ENCODE peak calls at places on chromosomes 4 and X, in six cellular contexts. One of them, this sample, is unnamed.

GRCh38 chrX:24149346-24150050 is at the start of gene ZFX:
- DNase-seq in K562: peak; percentile 46
- DNase-seq in A549: peak; percentile 74
- DNase-seq in tibial nerve: no peak
- DNase-seq in CD8-positive, alpha-beta memory T cell: peak; percentile 43
- DNase-seq in suprapubic skin: peak; percentile 85
- DNase-seq in this sample: peak; percentile 81

GRCh38 chrX:2401590-2402360 is 99.0 kb downstream of the DHRSX start:
- DNase-seq in K562: no peak
- DNase-seq in CD8-positive, alpha-beta memory T cell: no peak
- DNase-seq in A549: no peak
- DNase-seq in suprapubic skin: no peak
- DNase-seq in tibial nerve: peak; percentile 23
- DNase-seq in this sample: no peak

GRCh38 chrX:119871245-119871598 is 311 bp downstream of the RNF113A start:
- DNase-seq in A549: no peak
- DNase-seq in suprapubic skin: no peak
- DNase-seq in CD8-positive, alpha-beta memory T cell: peak; percentile 27
- DNase-seq in tibial nerve: no peak
- DNase-seq in K562: peak; percentile 26
- DNase-seq in this sample: no peak

GRCh38 chr4:83150563-83151330 is 36.2 kb upstream of the PLAC8 start:
- DNase-seq in tibial nerve: no peak
- DNase-seq in CD8-positive, alpha-beta memory T cell: no peak
- DNase-seq in suprapubic skin: no peak
- DNase-seq in K562: no peak
- DNase-seq in A549: no peak
- DNase-seq in this sample: no peak

GRCh38 chrX:24902808-24903207 is 113.0 kb downstream of the ARX start:
- DNase-seq in suprapubic skin: no peak
- DNase-seq in A549: no peak
- DNase-seq in K562: no peak
- DNase-seq in CD8-positive, alpha-beta memory T cell: no peak
- DNase-seq in tibial nerve: no peak
- DNase-seq in this sample: no peak

GRCh38 chr4:6972375-6972650 is 62.7 kb downstream of the TBC1D14 start:
- DNase-seq in suprapubic skin: no peak
- DNase-seq in tibial nerve: no peak
- DNase-seq in A549: no peak
- DNase-seq in CD8-positive, alpha-beta memory T cell: no peak
- DNase-seq in K562: no peak
- DNase-seq in this sample: no peak

GRCh38 chr4:7043521-7044414 is 596 bp downstream of the TADA2B start:
- DNase-seq in CD8-positive, alpha-beta memory T cell: peak; percentile 35
- DNase-seq in suprapubic skin: no peak
- DNase-seq in tibial nerve: no peak
- DNase-seq in K562: peak; percentile 47
- DNase-seq in A549: peak; percentile 22
- DNase-seq in this sample: peak; percentile 36

GRCh38 chr4:26081795-26082498 is 167.9 kb downstream of the SMIM20 start:
- DNase-seq in CD8-positive, alpha-beta memory T cell: no peak
- DNase-seq in K562: peak; percentile 50
- DNase-seq in A549: peak; percentile 27
- DNase-seq in tibial nerve: no peak
- DNase-seq in suprapubic skin: no peak
- DNase-seq in this sample: peak; percentile 37

GRCh38 chr4:8850074-8850829 is 21.4 kb downstream of the HMX1 start:
- DNase-seq in K562: no peak
- DNase-seq in CD8-positive, alpha-beta memory T cell: no peak
- DNase-seq in A549: no peak
- DNase-seq in suprapubic skin: peak; percentile 48
- DNase-seq in tibial nerve: no peak
- DNase-seq in this sample: no peak

GRCh38 chr4:66972087-66972486 is 573.2 kb downstream of the CENPC start:
- DNase-seq in K562: no peak
- DNase-seq in A549: no peak
- DNase-seq in CD8-positive, alpha-beta memory T cell: no peak
- DNase-seq in tibial nerve: no peak
- DNase-seq in suprapubic skin: no peak
- DNase-seq in this sample: no peak

GRCh38 chrX:139246295-139246694 is 284.2 kb upstream of the F9 start:
- DNase-seq in CD8-positive, alpha-beta memory T cell: no peak
- DNase-seq in K562: no peak
- DNase-seq in A549: no peak
- DNase-seq in tibial nerve: no peak
- DNase-seq in suprapubic skin: no peak
- DNase-seq in this sample: no peak

GRCh38 chr4:108852691-108853090 is 89.8 kb upstream of the ETNPPL start:
- DNase-seq in CD8-positive, alpha-beta memory T cell: no peak
- DNase-seq in tibial nerve: no peak
- DNase-seq in K562: no peak
- DNase-seq in A549: no peak
- DNase-seq in suprapubic skin: no peak
- DNase-seq in this sample: no peak

GRCh38 chr4:23135792-23136645 is 443.3 kb downstream of the GBA3 start:
- DNase-seq in A549: peak; percentile 46
- DNase-seq in tibial nerve: peak; percentile 60
- DNase-seq in K562: peak; percentile 21
- DNase-seq in suprapubic skin: no peak
- DNase-seq in CD8-positive, alpha-beta memory T cell: no peak
- DNase-seq in this sample: no peak

GRCh38 chrX:10769696-10770619 is 149.6 kb upstream of the MID1 start:
- DNase-seq in K562: no peak
- DNase-seq in tibial nerve: no peak
- DNase-seq in A549: no peak
- DNase-seq in suprapubic skin: no peak
- DNase-seq in CD8-positive, alpha-beta memory T cell: no peak
- DNase-seq in this sample: no peak

GRCh38 chr4:128782076-128782715 is 27.3 kb upstream of the JADE1 start:
- DNase-seq in A549: peak; percentile 38
- DNase-seq in CD8-positive, alpha-beta memory T cell: peak; percentile 35
- DNase-seq in suprapubic skin: no peak
- DNase-seq in tibial nerve: peak; percentile 42
- DNase-seq in K562: no peak
- DNase-seq in this sample: peak; percentile 71

GRCh38 chr4:15400911-15401671 is 26.7 kb upstream of the C1QTNF7 start:
- DNase-seq in tibial nerve: peak; percentile 80
- DNase-seq in A549: peak; percentile 4
- DNase-seq in suprapubic skin: peak; percentile 80
- DNase-seq in CD8-positive, alpha-beta memory T cell: no peak
- DNase-seq in K562: no peak
- DNase-seq in this sample: no peak

DNA sequence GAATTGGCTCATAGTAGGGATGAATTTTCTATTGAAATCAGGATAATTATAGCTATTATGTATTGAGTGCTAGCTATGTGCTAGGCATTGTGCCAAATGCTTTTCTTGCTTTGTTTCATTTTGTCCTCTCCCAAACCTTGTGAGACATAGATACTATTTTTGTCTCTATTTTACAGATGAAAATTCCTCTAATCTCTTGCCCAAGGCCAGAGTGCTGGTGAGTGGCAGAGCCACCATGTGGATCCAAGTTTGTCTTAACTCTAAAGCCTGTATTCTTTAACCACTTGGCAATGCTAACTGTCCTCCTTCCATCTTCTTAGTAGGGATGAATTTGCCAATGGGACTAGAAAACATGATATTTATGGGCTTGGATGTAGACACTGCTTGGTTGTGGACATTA is 58.2 kb downstream of the TMEM164 start:
- DNase-seq in tibial nerve: no peak
- DNase-seq in CD8-positive, alpha-beta memory T cell: no peak
- DNase-seq in suprapubic skin: no peak
- DNase-seq in A549: no peak
- DNase-seq in K562: no peak
- DNase-seq in this sample: no peak
- H3K27ac ChIP-seq in tibial nerve: no peak overlapping the region
- H3K27ac ChIP-seq in CD8-positive, alpha-beta memory T cell: no peak overlapping the region
- H3K27ac ChIP-seq in suprapubic skin: no peak overlapping the region
- H3K27ac ChIP-seq in A549: no peak overlapping the region
- H3K27ac ChIP-seq in K562: no peak overlapping the region
- H3K27ac ChIP-seq in this sample: no peak overlapping the region

DNA sequence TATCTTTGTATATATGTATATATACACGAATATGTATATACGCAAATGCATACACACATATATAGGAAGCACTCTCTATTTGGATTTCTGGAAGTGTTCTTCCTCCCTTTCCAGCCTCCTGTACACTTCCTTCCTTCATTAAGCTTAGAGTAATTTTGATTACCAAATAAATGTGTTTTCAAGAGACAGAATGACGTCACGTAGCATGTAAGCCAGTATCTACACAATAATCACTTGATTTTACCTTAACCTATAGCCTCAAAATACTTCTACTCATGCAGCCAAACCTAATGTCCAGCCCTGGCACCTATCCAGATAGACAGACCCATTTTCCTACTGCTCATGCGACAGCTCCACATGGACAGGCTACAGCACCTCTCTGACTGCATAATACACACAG is 29.9 kb downstream of the MAGEA10 start:
- DNase-seq in tibial nerve: no peak
- DNase-seq in A549: no peak
- DNase-seq in suprapubic skin: no peak
- DNase-seq in K562: no peak
- DNase-seq in CD8-positive, alpha-beta memory T cell: no peak
- DNase-seq in this sample: no peak
- H3K4me3 ChIP-seq in tibial nerve: no peak overlapping the region
- H3K4me3 ChIP-seq in A549: no peak overlapping the region
- H3K4me3 ChIP-seq in suprapubic skin: no peak overlapping the region
- H3K4me3 ChIP-seq in K562: no peak overlapping the region
- H3K4me3 ChIP-seq in CD8-positive, alpha-beta memory T cell: no peak overlapping the region
- H3K4me3 ChIP-seq in this sample: no peak overlapping the region

DNA sequence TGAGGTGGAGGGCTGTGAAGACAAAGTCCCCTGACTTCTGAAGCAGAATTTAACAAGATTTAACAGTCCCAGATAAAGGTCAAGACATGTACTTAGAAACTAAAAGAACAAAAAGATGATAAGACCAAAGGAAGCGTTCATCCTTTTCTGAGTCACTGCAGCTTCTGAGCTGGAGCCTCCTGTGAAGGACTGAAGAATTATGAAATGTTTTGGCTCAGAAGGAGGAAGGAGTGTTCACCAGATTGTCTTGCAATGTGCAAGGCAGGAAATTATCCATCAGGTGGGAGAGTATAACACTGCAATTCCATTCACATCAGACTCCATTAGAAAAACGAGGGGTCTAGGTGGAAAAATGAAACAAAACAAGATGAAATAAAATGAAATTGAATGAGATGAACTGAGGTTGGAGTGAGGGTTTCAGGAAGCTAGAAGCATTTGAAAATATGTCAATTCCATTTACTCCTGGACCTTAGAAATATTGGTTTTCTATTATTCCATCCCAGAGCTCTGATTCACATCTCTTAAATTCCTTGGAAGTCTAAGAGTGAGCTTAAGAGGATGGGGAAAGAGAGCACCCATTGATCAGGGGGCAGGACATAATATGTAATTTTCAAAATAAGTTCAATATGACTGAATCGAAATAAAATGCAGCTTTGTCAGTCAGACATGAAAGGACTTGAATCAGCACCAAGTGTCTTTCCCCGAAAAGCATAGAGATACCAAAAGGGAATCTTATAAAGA is 186.1 kb upstream of the LNX1 start:
- DNase-seq in K562: no peak
- DNase-seq in A549: peak; percentile 53
- DNase-seq in suprapubic skin: no peak
- DNase-seq in CD8-positive, alpha-beta memory T cell: no peak
- DNase-seq in tibial nerve: no peak
- DNase-seq in this sample: no peak
- H3K27ac ChIP-seq in K562: no peak overlapping the region
- H3K27ac ChIP-seq in A549: peak overlapping the region; percentile 78
- H3K27ac ChIP-seq in suprapubic skin: no peak overlapping the region
- H3K27ac ChIP-seq in CD8-positive, alpha-beta memory T cell: no peak overlapping the region
- H3K27ac ChIP-seq in tibial nerve: no peak overlapping the region
- H3K27ac ChIP-seq in this sample: no peak overlapping the region

GRCh38 chrX:131745942-131746489 is 202.1 kb downstream of the OR13H1 start:
- DNase-seq in A549: no peak
- DNase-seq in K562: no peak
- DNase-seq in tibial nerve: no peak
- DNase-seq in CD8-positive, alpha-beta memory T cell: no peak
- DNase-seq in suprapubic skin: no peak
- DNase-seq in this sample: no peak
- H3K4me3 ChIP-seq in A549: peak overlapping the region; percentile 87
- H3K4me3 ChIP-seq in K562: no peak overlapping the region
- H3K4me3 ChIP-seq in tibial nerve: no peak overlapping the region
- H3K4me3 ChIP-seq in CD8-positive, alpha-beta memory T cell: no peak overlapping the region
- H3K4me3 ChIP-seq in suprapubic skin: no peak overlapping the region
- H3K4me3 ChIP-seq in this sample: peak overlapping the region; percentile 37

GRCh38 chrX:47232803-47233332 is at the start of gene USP11:
- DNase-seq in CD8-positive, alpha-beta memory T cell: peak; percentile 37
- DNase-seq in K562: peak; percentile 39
- DNase-seq in A549: peak; percentile 63
- DNase-seq in suprapubic skin: peak; percentile 75
- DNase-seq in tibial nerve: no peak
- DNase-seq in this sample: peak; percentile 61

GRCh38 chrX:47232197-47232802 is 509 bp upstream of the USP11 start:
- DNase-seq in A549: no peak
- DNase-seq in K562: no peak
- DNase-seq in tibial nerve: no peak
- DNase-seq in CD8-positive, alpha-beta memory T cell: no peak
- DNase-seq in suprapubic skin: peak; percentile 36
- DNase-seq in this sample: no peak

GRCh38 chrX:47234583-47234982 is 1.8 kb downstream of the USP11 start:
- DNase-seq in CD8-positive, alpha-beta memory T cell: no peak
- DNase-seq in suprapubic skin: no peak
- DNase-seq in tibial nerve: no peak
- DNase-seq in A549: no peak
- DNase-seq in K562: no peak
- DNase-seq in this sample: no peak

GRCh38 chrX:47235691-47236103 is 2.9 kb downstream of the USP11 start:
- DNase-seq in CD8-positive, alpha-beta memory T cell: no peak
- DNase-seq in tibial nerve: no peak
- DNase-seq in A549: no peak
- DNase-seq in K562: no peak
- DNase-seq in suprapubic skin: no peak
- DNase-seq in this sample: no peak

DNA sequence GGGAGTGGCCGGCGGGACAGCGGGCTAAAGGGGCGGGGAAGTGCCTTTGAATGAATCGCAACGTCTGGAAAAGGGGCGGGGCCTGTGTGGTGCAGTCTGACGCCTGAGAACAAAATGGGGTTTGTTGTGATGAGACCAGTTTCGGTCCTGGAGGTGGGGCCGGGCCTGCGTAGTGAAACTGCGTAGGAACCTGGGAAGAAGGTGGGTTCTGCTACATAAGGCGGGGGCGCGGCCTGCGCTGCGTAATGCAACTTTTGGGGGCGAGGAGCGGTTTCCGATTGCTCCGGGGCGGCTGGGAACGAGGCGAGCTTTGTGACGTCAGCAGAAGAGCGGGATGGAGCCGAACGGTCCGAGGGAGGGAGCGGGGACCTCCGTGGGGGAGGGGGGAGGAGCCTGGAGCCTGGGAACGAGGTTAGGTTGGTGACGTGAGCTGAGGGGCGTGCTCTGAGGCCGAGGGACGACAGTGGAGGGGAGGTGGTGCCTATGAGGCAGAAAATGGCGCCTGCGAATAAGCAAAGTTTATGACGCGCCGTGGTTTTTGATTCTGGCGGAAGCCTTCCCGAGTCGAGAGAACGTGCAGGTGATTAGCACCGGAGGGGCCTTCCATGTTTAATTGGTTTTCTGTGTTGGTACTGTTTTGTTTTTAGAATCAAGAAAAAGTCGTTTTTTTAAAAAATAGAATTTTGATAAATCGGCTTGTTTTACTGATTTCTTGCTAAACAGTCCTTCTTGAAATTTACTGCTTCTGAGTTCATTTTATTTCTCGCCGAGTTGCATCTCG is 714 bp downstream of the USP11 start:
- DNase-seq in A549: peak; percentile 99
- DNase-seq in tibial nerve: peak; percentile 89
- DNase-seq in suprapubic skin: peak; percentile 97
- DNase-seq in K562: peak; percentile 92
- DNase-seq in CD8-positive, alpha-beta memory T cell: peak; percentile 88
- DNase-seq in this sample: peak; percentile 92
- H3K27ac ChIP-seq in A549: peak overlapping the region; percentile 95
- H3K27ac ChIP-seq in tibial nerve: peak overlapping the region; percentile 99
- H3K27ac ChIP-seq in suprapubic skin: peak overlapping the region; percentile 94
- H3K27ac ChIP-seq in K562: peak overlapping the region; percentile 93
- H3K27ac ChIP-seq in CD8-positive, alpha-beta memory T cell: peak overlapping the region; percentile 96
- H3K27ac ChIP-seq in this sample: peak overlapping the region; percentile 98

This sample was measured in CD4-positive, CD25-positive, alpha-beta regulatory T cell.